ENCODE peak calls at places on chromosomes 16 and 17, in ten cellular contexts. P is islet precursor cell; C is WTC11; R is HEK293T; T is HFF-Myc; M is T-cell; Q is cardiac fibroblast; V is stimulated activated CD8-positive, alpha-beta memory T cell treated with anti-CD3 and anti-CD28 coated beads, Interleukin-15, amount 100 ng/mL, for 1 hour; X is stimulated activated CD4-positive, alpha-beta T cell treated with anti-CD3 and anti-CD28 coated beads, Interleukin-2, amount 100 ng/mL, for 24 hours; O is H7. Z is an unnamed sample.

GRCh38 chr16:78562156-78562555 is 462.7 kb downstream of the WWOX start:
- DNase-seq in P (no peak), C (no peak), R (no peak), T (no peak), M (no peak), Q (no peak), V (no peak), X (no peak), O (no peak), Z (no peak)

GRCh38 chr17:45335721-45336120 is 18.9 kb upstream of the MAP3K14 start:
- DNase-seq in P (peak; percentile 37), C (no peak), R (no peak), T (no peak), M (no peak), Q (no peak), V (no peak), X (no peak), O (no peak), Z (no peak)

GRCh38 chr17:37648555-37648954 is 5.3 kb upstream of the DDX52 start:
- DNase-seq in P (no peak), C (no peak), R (no peak), T (peak; percentile 19), M (no peak), Q (peak; percentile 70), V (no peak), X (no peak), O (no peak), Z (no peak)

GRCh38 chr16:68782198-68783174 is 45.4 kb downstream of the CDH1 start:
- DNase-seq in P (no peak), C (no peak), R (no peak), T (no peak), M (no peak), Q (no peak), V (no peak), X (no peak), O (no peak), Z (no peak)

GRCh38 chr16:22677024-22677830 is 136.7 kb upstream of the HS3ST2 start:
- DNase-seq in P (peak; percentile 46), C (no peak), R (no peak), T (no peak), M (no peak), Q (no peak), V (no peak), X (no peak), O (no peak), Z (no peak)

GRCh38 chr17:78357177-78357586 is 2.7 kb downstream of the SOCS3 start:
- DNase-seq in P (peak; percentile 96), C (no peak), R (no peak), T (no peak), M (no peak), Q (peak; percentile 88), V (no peak), X (no peak), O (peak; percentile 29), Z (no peak)

GRCh38 chr17:14926526-14927122 is 338.5 kb downstream of the PMP22 start:
- DNase-seq in P (peak; percentile 72), C (peak; percentile 45), R (peak; percentile 59), T (peak; percentile 45), M (peak; percentile 29), Q (peak; percentile 85), V (peak; percentile 29), X (peak; percentile 63), O (peak; percentile 47), Z (peak; percentile 46)

GRCh38 chr16:68826652-68827051 is 16.7 kb upstream of the TANGO6 start:
- DNase-seq in P (no peak), C (no peak), R (no peak), T (no peak), M (no peak), Q (no peak), V (no peak), X (no peak), O (no peak), Z (no peak)

GRCh38 chr17:29570521-29570920 is 2.0 kb downstream of the TP53I13 start:
- DNase-seq in P (peak; percentile 50), C (no peak), R (no peak), T (no peak), M (no peak), Q (no peak), V (no peak), X (no peak), O (no peak), Z (no peak)

GRCh38 chr16:74999208-74999682 is 421 bp downstream of the ZNRF1 start:
- DNase-seq in P (peak; percentile 61), C (no peak), R (no peak), T (no peak), M (peak; percentile 32), Q (peak; percentile 33), V (no peak), X (peak; percentile 28), O (no peak), Z (peak; percentile 43)

GRCh38 chr17:48578616-48579560 is 738 bp upstream of the HOXB4 start:
- DNase-seq in P (no peak), C (no peak), R (no peak), T (no peak), M (no peak), Q (no peak), V (no peak), X (no peak), O (peak; percentile 62), Z (no peak)

GRCh38 chr17:5919104-5919503 is 151.1 kb upstream of the WSCD1 start:
- DNase-seq in P (peak; percentile 7), C (peak; percentile 29), R (no peak), T (no peak), M (no peak), Q (no peak), V (no peak), X (no peak), O (peak; percentile 72), Z (no peak)

GRCh38 chr17:61809816-61810392 is 53.4 kb downstream of the BRIP1 start:
- DNase-seq in P (no peak), C (no peak), R (no peak), T (no peak), M (no peak), Q (peak; percentile 72), V (no peak), X (no peak), O (no peak), Z (no peak)

Z was measured in activated CD8-positive, alpha-beta memory T cell treated with anti-CD3 and anti-CD28 coated beads, Interleukin-2, amount 50 U/mL, for 4 hours.